ENCODE peak calls at places on chromosome 16, in five cellular contexts. One of them, this sample, is unnamed.

GRCh38 chr16:29151317-29151716 is 166.5 kb downstream of the LAT start:
- DNase-seq in CD8-positive, alpha-beta memory T cell: no peak
- DNase-seq in NCI-H524 treated with DMSO at 0.1 percent for 48 hours: no peak
- DNase-seq in RWPE1: no peak
- DNase-seq in foreskin melanocyte: no peak
- DNase-seq in this sample: no peak

GRCh38 chr16:97822-98221 is 19.8 kb downstream of the MPG start:
- DNase-seq in CD8-positive, alpha-beta memory T cell: no peak
- DNase-seq in NCI-H524 treated with DMSO at 0.1 percent for 48 hours: no peak
- DNase-seq in RWPE1: no peak
- DNase-seq in foreskin melanocyte: no peak
- DNase-seq in this sample: no peak

GRCh38 chr16:10828851-10829331 is 10.3 kb upstream of the TVP23A start:
- DNase-seq in CD8-positive, alpha-beta memory T cell: no peak
- DNase-seq in NCI-H524 treated with DMSO at 0.1 percent for 48 hours: no peak
- DNase-seq in RWPE1: peak
- DNase-seq in foreskin melanocyte: peak
- DNase-seq in this sample: peak

GRCh38 chr16:81752225-81752875 is 26.7 kb upstream of the PLCG2 start:
- DNase-seq in CD8-positive, alpha-beta memory T cell: no peak
- DNase-seq in NCI-H524 treated with DMSO at 0.1 percent for 48 hours: no peak
- DNase-seq in RWPE1: no peak
- DNase-seq in foreskin melanocyte: no peak
- DNase-seq in this sample: no peak

GRCh38 chr16:56848056-56848936 is 16.7 kb upstream of the SLC12A3 start:
- DNase-seq in CD8-positive, alpha-beta memory T cell: no peak
- DNase-seq in NCI-H524 treated with DMSO at 0.1 percent for 48 hours: no peak
- DNase-seq in RWPE1: peak
- DNase-seq in foreskin melanocyte: no peak
- DNase-seq in this sample: no peak

GRCh38 chr16:28931801-28932225 is at the start of gene CD19:
- DNase-seq in CD8-positive, alpha-beta memory T cell: no peak
- DNase-seq in NCI-H524 treated with DMSO at 0.1 percent for 48 hours: no peak
- DNase-seq in RWPE1: no peak
- DNase-seq in foreskin melanocyte: no peak
- DNase-seq in this sample: no peak

GRCh38 chr16:72934661-72935403 is 113.1 kb downstream of the ZFHX3 start:
- DNase-seq in CD8-positive, alpha-beta memory T cell: no peak
- DNase-seq in NCI-H524 treated with DMSO at 0.1 percent for 48 hours: no peak
- DNase-seq in RWPE1: no peak
- DNase-seq in foreskin melanocyte: no peak
- DNase-seq in this sample: no peak

GRCh38 chr16:67660564-67661028 is at the start of gene PARD6A:
- DNase-seq in CD8-positive, alpha-beta memory T cell: peak
- DNase-seq in NCI-H524 treated with DMSO at 0.1 percent for 48 hours: peak
- DNase-seq in RWPE1: peak
- DNase-seq in foreskin melanocyte: peak
- DNase-seq in this sample: peak

GRCh38 chr16:30407794-30408534 is 558 bp downstream of the ZNF771 start:
- DNase-seq in CD8-positive, alpha-beta memory T cell: no peak
- DNase-seq in NCI-H524 treated with DMSO at 0.1 percent for 48 hours: no peak
- DNase-seq in RWPE1: no peak
- DNase-seq in foreskin melanocyte: no peak
- DNase-seq in this sample: no peak

GRCh38 chr16:72740346-72740745 is 307.6 kb downstream of the ZFHX3 start:
- DNase-seq in CD8-positive, alpha-beta memory T cell: no peak
- DNase-seq in NCI-H524 treated with DMSO at 0.1 percent for 48 hours: no peak
- DNase-seq in RWPE1: no peak
- DNase-seq in foreskin melanocyte: no peak
- DNase-seq in this sample: no peak

GRCh38 chr16:82182237-82183003 is 12.4 kb upstream of the MPHOSPH6 start:
- DNase-seq in CD8-positive, alpha-beta memory T cell: no peak
- DNase-seq in NCI-H524 treated with DMSO at 0.1 percent for 48 hours: no peak
- DNase-seq in RWPE1: no peak
- DNase-seq in foreskin melanocyte: no peak
- DNase-seq in this sample: no peak

GRCh38 chr16:2325181-2325580 is 15.3 kb downstream of the ABCA3 start:
- DNase-seq in CD8-positive, alpha-beta memory T cell: no peak
- DNase-seq in NCI-H524 treated with DMSO at 0.1 percent for 48 hours: no peak
- DNase-seq in RWPE1: no peak
- DNase-seq in foreskin melanocyte: no peak
- DNase-seq in this sample: no peak

GRCh38 chr16:51697454-51697853 is 546.4 kb upstream of the SALL1 start:
- DNase-seq in CD8-positive, alpha-beta memory T cell: no peak
- DNase-seq in NCI-H524 treated with DMSO at 0.1 percent for 48 hours: no peak
- DNase-seq in RWPE1: no peak
- DNase-seq in foreskin melanocyte: no peak
- DNase-seq in this sample: no peak

GRCh38 chr16:84724619-84725307 is 25.0 kb downstream of the USP10 start:
- DNase-seq in CD8-positive, alpha-beta memory T cell: no peak
- DNase-seq in NCI-H524 treated with DMSO at 0.1 percent for 48 hours: no peak
- DNase-seq in RWPE1: no peak
- DNase-seq in foreskin melanocyte: no peak
- DNase-seq in this sample: no peak

GRCh38 chr16:50838885-50839284 is 97.0 kb downstream of the CYLD start:
- DNase-seq in CD8-positive, alpha-beta memory T cell: no peak
- DNase-seq in NCI-H524 treated with DMSO at 0.1 percent for 48 hours: no peak
- DNase-seq in RWPE1: no peak
- DNase-seq in foreskin melanocyte: no peak
- DNase-seq in this sample: no peak

GRCh38 chr16:73122604-73123386 is 74.9 kb upstream of the ZFHX3 start:
- DNase-seq in CD8-positive, alpha-beta memory T cell: no peak
- DNase-seq in NCI-H524 treated with DMSO at 0.1 percent for 48 hours: no peak
- DNase-seq in RWPE1: no peak
- DNase-seq in foreskin melanocyte: peak
- DNase-seq in this sample: no peak

GRCh38 chr16:30395155-30395991 is at the start of gene ZNF48:
- DNase-seq in CD8-positive, alpha-beta memory T cell: peak
- DNase-seq in NCI-H524 treated with DMSO at 0.1 percent for 48 hours: peak
- DNase-seq in RWPE1: peak
- DNase-seq in foreskin melanocyte: peak
- DNase-seq in this sample: peak

GRCh38 chr16:72952404-72953301 is 95.3 kb downstream of the ZFHX3 start:
- DNase-seq in CD8-positive, alpha-beta memory T cell: no peak
- DNase-seq in NCI-H524 treated with DMSO at 0.1 percent for 48 hours: no peak
- DNase-seq in RWPE1: no peak
- DNase-seq in foreskin melanocyte: no peak
- DNase-seq in this sample: no peak

GRCh38 chr16:64738321-64738960 is 383.4 kb downstream of the CDH11 start:
- DNase-seq in CD8-positive, alpha-beta memory T cell: no peak
- DNase-seq in NCI-H524 treated with DMSO at 0.1 percent for 48 hours: no peak
- DNase-seq in RWPE1: peak
- DNase-seq in foreskin melanocyte: peak
- DNase-seq in this sample: no peak

GRCh38 chr16:15518412-15519351 is 84.3 kb downstream of the BMERB1 start:
- DNase-seq in CD8-positive, alpha-beta memory T cell: no peak
- DNase-seq in NCI-H524 treated with DMSO at 0.1 percent for 48 hours: no peak
- DNase-seq in RWPE1: no peak
- DNase-seq in foreskin melanocyte: peak
- DNase-seq in this sample: no peak

GRCh38 chr16:85690469-85691064 is 1.8 kb upstream of the GINS2 start:
- DNase-seq in CD8-positive, alpha-beta memory T cell: no peak
- DNase-seq in NCI-H524 treated with DMSO at 0.1 percent for 48 hours: no peak
- DNase-seq in RWPE1: no peak
- DNase-seq in foreskin melanocyte: no peak
- DNase-seq in this sample: no peak

GRCh38 chr16:27102701-27103575 is 36.2 kb downstream of the C16orf82 start:
- DNase-seq in CD8-positive, alpha-beta memory T cell: no peak
- DNase-seq in NCI-H524 treated with DMSO at 0.1 percent for 48 hours: no peak
- DNase-seq in RWPE1: no peak
- DNase-seq in foreskin melanocyte: no peak
- DNase-seq in this sample: peak

GRCh38 chr16:62018301-62019060 is 17.8 kb downstream of the CDH8 start:
- DNase-seq in CD8-positive, alpha-beta memory T cell: no peak
- DNase-seq in NCI-H524 treated with DMSO at 0.1 percent for 48 hours: no peak
- DNase-seq in RWPE1: no peak
- DNase-seq in foreskin melanocyte: no peak
- DNase-seq in this sample: no peak

GRCh38 chr16:51268237-51268636 is 117.2 kb upstream of the SALL1 start:
- DNase-seq in CD8-positive, alpha-beta memory T cell: no peak
- DNase-seq in NCI-H524 treated with DMSO at 0.1 percent for 48 hours: no peak
- DNase-seq in RWPE1: no peak
- DNase-seq in foreskin melanocyte: no peak
- DNase-seq in this sample: no peak

GRCh38 chr16:727291-727977 is 528 bp downstream of the HAGHL start:
- DNase-seq in CD8-positive, alpha-beta memory T cell: no peak
- DNase-seq in NCI-H524 treated with DMSO at 0.1 percent for 48 hours: no peak
- DNase-seq in RWPE1: no peak
- DNase-seq in foreskin melanocyte: no peak
- DNase-seq in this sample: no peak

GRCh38 chr16:15759070-15759469 is 97.8 kb downstream of the MYH11 start:
- DNase-seq in CD8-positive, alpha-beta memory T cell: no peak
- DNase-seq in NCI-H524 treated with DMSO at 0.1 percent for 48 hours: no peak
- DNase-seq in RWPE1: no peak
- DNase-seq in foreskin melanocyte: no peak
- DNase-seq in this sample: no peak

GRCh38 chr16:84986879-84987278 is 24.5 kb downstream of the ZDHHC7 start:
- DNase-seq in CD8-positive, alpha-beta memory T cell: no peak
- DNase-seq in NCI-H524 treated with DMSO at 0.1 percent for 48 hours: no peak
- DNase-seq in RWPE1: no peak
- DNase-seq in foreskin melanocyte: no peak
- DNase-seq in this sample: no peak

GRCh38 chr16:29943846-29944669 is 17.8 kb upstream of the TMEM219 start:
- DNase-seq in CD8-positive, alpha-beta memory T cell: no peak
- DNase-seq in NCI-H524 treated with DMSO at 0.1 percent for 48 hours: peak
- DNase-seq in RWPE1: peak
- DNase-seq in foreskin melanocyte: peak
- DNase-seq in this sample: peak

GRCh38 chr16:27080870-27081269 is 14.1 kb downstream of the C16orf82 start:
- DNase-seq in CD8-positive, alpha-beta memory T cell: no peak
- DNase-seq in NCI-H524 treated with DMSO at 0.1 percent for 48 hours: no peak
- DNase-seq in RWPE1: peak
- DNase-seq in foreskin melanocyte: no peak
- DNase-seq in this sample: no peak

GRCh38 chr16:84450176-84450865 is 54.1 kb downstream of the MEAK7 start:
- DNase-seq in CD8-positive, alpha-beta memory T cell: no peak
- DNase-seq in NCI-H524 treated with DMSO at 0.1 percent for 48 hours: no peak
- DNase-seq in RWPE1: no peak
- DNase-seq in foreskin melanocyte: no peak
- DNase-seq in this sample: peak

GRCh38 chr16:72894291-72895151 is 153.4 kb downstream of the ZFHX3 start:
- DNase-seq in CD8-positive, alpha-beta memory T cell: no peak
- DNase-seq in NCI-H524 treated with DMSO at 0.1 percent for 48 hours: no peak
- DNase-seq in RWPE1: no peak
- DNase-seq in foreskin melanocyte: no peak
- DNase-seq in this sample: no peak

GRCh38 chr16:57413301-57413730 is 8.7 kb downstream of the CCL17 start:
- DNase-seq in CD8-positive, alpha-beta memory T cell: no peak
- DNase-seq in NCI-H524 treated with DMSO at 0.1 percent for 48 hours: no peak
- DNase-seq in RWPE1: no peak
- DNase-seq in foreskin melanocyte: no peak
- DNase-seq in this sample: no peak